ENCODE peak calls at places on chromosomes 11 and 22, in four cellular contexts. Y is BJ, Z is spleen, G is right lobe of liver. H is an unnamed sample.

GRCh38 chr11:126607776-126608625 is 252.5 kb downstream of the ST3GAL4 start:
- DNase-seq in G (no peak), Z (no peak), Y (no peak), H (no peak)

GRCh38 chr11:2143652-2144548 is 4.7 kb upstream of the IGF2 start:
- DNase-seq in Z (no peak), Y (no peak), G (no peak), H (peak)

GRCh38 chr11:124897681-124898680 is at the start of gene ROBO4:
- DNase-seq in Z (peak), G (no peak), Y (peak), H (no peak)

GRCh38 chr11:68666854-68667253 is 17.5 kb upstream of the GAL start:
- DNase-seq in Z (peak), G (no peak), Y (no peak), H (no peak)

GRCh38 chr11:132779487-132779886 is 752.8 kb downstream of the OPCML start:
- DNase-seq in Y (no peak), Z (no peak), G (no peak), H (no peak)

GRCh38 chr11:106695506-106695905 is 322.8 kb downstream of the GUCY1A2 start:
- DNase-seq in Z (no peak), Y (no peak), G (no peak), H (no peak)

GRCh38 chr11:44774131-44774530 is 47.4 kb downstream of the TSPAN18 start:
- DNase-seq in Z (peak), Y (no peak), G (peak), H (no peak)

GRCh38 chr22:30191049-30191701 is 55.4 kb downstream of the LIF start:
- DNase-seq in Z (no peak), G (no peak), Y (no peak), H (no peak)

GRCh38 chr11:646214-646613 is 9.1 kb downstream of the DRD4 start:
- DNase-seq in G (no peak), Y (no peak), Z (no peak), H (no peak)

GRCh38 chr11:86167499-86168161 is 76.9 kb upstream of the EED start:
- DNase-seq in Z (no peak), G (no peak), Y (no peak), H (no peak)

GRCh38 chr11:10488581-10489443 is 33.7 kb downstream of the AMPD3 start:
- DNase-seq in Z (peak), G (peak), Y (no peak), H (peak)

GRCh38 chr22:43851058-43851978 is 11.0 kb downstream of the SULT4A1 start:
- DNase-seq in Z (peak), Y (no peak), G (no peak), H (no peak)

GRCh38 chr22:39363751-39364484 is 14.1 kb downstream of the SYNGR1 start:
- DNase-seq in Z (no peak), Y (no peak), G (no peak), H (no peak)

GRCh38 chr11:109085708-109086373 is 336.1 kb upstream of the C11orf87 start:
- DNase-seq in G (peak), Z (no peak), Y (no peak), H (no peak)

GRCh38 chr11:17446482-17446881 is 30.2 kb downstream of the ABCC8 start:
- DNase-seq in G (no peak), Y (no peak), Z (no peak), H (no peak)

GRCh38 chr11:69880803-69881445 is 61.7 kb upstream of the FGF3 start:
- DNase-seq in G (no peak), Z (peak), Y (no peak), H (no peak)

GRCh38 chr22:25112538-25113253 is 87.0 kb upstream of the CRYBB3 start:
- DNase-seq in G (peak), Z (no peak), Y (no peak), H (no peak)

GRCh38 chr22:29716814-29717213 is 3.0 kb upstream of the CABP7 start:
- DNase-seq in Z (no peak), Y (no peak), G (peak), H (peak)

GRCh38 chr22:44382461-44383038 is 69.8 kb upstream of the SHISAL1 start:
- DNase-seq in Y (no peak), Z (peak), G (peak), H (no peak)

GRCh38 chr11:123249354-123249753 is 54.3 kb upstream of the CLMP start:
- DNase-seq in Y (no peak), Z (no peak), G (no peak), H (no peak)

GRCh38 chr11:116267146-116267545 is 505.6 kb downstream of the BUD13 start:
- DNase-seq in Z (no peak), G (no peak), Y (no peak), H (no peak)

GRCh38 chr22:17945156-17945850 is 79.1 kb downstream of the MICAL3 start:
- DNase-seq in Z (no peak), G (no peak), Y (no peak), H (no peak)

GRCh38 chr11:47928426-47928825 is 51.9 kb upstream of the PTPRJ start:
- DNase-seq in Z (no peak), G (no peak), Y (no peak), H (no peak)

GRCh38 chr22:29872989-29873388 is 10.0 kb upstream of the MTMR3 start:
- DNase-seq in Y (no peak), Z (no peak), G (no peak), H (no peak)

GRCh38 chr11:121630041-121630440 is 177.3 kb upstream of the SORL1-AS1 start:
- DNase-seq in Z (no peak), G (no peak), Y (no peak), H (no peak)

GRCh38 chr11:2569731-2570210 is 125.0 kb downstream of the KCNQ1 start:
- DNase-seq in Y (no peak), Z (peak), G (no peak), H (no peak)

GRCh38 chr22:21643533-21644357 is 1.6 kb downstream of the SDF2L1 start:
- DNase-seq in Z (no peak), G (no peak), Y (no peak), H (peak)
- TF ChIP-seq CTCF in Z (no peak), G (no peak), Y (peak), H (no peak)

DNA sequence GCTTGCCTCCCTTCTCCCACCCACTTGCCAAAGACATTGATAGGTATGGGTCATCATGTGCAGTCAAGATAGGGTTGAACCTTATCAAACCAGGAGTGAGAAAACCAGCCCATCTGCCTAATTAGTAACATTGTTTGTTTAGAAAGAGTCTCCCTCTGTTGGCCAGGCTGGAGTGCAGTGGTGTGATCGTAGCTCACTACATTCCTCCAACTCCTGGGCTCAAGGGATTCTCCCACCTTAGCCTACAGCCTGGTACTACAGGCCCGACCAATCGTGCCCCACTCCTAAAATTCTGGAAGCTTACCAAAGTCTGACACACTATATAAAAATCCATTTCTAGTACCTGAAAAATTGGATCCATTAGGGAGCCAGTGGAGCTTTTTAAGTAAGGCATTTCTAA is 4.5 kb downstream of the C11orf71 start:
- DNase-seq in Y (no peak), Z (no peak), G (no peak), H (no peak)
- TF ChIP-seq CTCF in Y (peak), Z (no peak), G (peak), H (no peak)

GRCh38 chr22:49514656-49515055 is 313.0 kb downstream of the BRD1 start:
- DNase-seq in Z (peak), Y (no peak), G (peak), H (no peak)

GRCh38 chr22:49517211-49517610 is 310.5 kb downstream of the BRD1 start:
- DNase-seq in Z (no peak), G (peak), Y (no peak), H (no peak)

GRCh38 chr22:49514211-49514610 is 313.5 kb downstream of the BRD1 start:
- DNase-seq in Z (peak), G (peak), Y (no peak), H (no peak)

GRCh38 chr22:49513358-49513851 is 314.3 kb downstream of the BRD1 start:
- DNase-seq in Y (no peak), Z (no peak), G (peak), H (no peak)

DNA sequence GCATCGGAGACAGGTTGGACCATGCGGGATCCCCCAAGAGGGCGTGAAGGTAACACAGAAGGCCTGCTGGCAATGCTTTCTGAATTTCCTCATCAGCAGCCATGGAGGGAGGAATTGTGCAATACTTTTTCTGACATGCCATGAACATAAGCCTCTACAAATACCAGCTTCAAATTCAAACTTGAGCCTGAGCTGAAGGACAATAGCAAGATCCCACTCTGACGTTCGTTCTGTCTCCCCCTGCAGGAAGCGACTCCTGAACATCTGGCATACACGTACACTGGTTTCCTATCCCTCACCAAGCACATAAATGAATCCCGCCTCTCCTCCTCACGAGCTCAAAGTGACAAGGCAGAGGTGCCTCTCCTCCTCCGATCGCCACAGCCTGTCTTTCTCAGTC is 312.2 kb downstream of the BRD1 start:
- DNase-seq in G (peak), Z (no peak), Y (no peak), H (no peak)
- TF ChIP-seq CTCF in G (no peak), Z (no peak), Y (no peak), H (no peak)

GRCh38 chr11:75249704-75250103 is 9.1 kb downstream of the TPBGL start:
- DNase-seq in Z (peak), Y (no peak), G (peak), H (no peak)

GRCh38 chr11:75245356-75246005 is 4.9 kb downstream of the TPBGL start:
- DNase-seq in Z (peak), Y (no peak), G (peak), H (no peak)

GRCh38 chr11:75246006-75246672 is 5.6 kb downstream of the TPBGL start:
- DNase-seq in Z (peak), Y (no peak), G (no peak), H (no peak)

GRCh38 chr11:75246673-75247350 is 6.2 kb downstream of the TPBGL start:
- DNase-seq in Z (peak), G (peak), Y (no peak), H (no peak)

GRCh38 chr11:75248924-75249256 is 8.3 kb downstream of the TPBGL start:
- DNase-seq in G (no peak), Z (peak), Y (no peak), H (no peak)
- TF ChIP-seq CTCF in G (no peak), Z (no peak), Y (no peak), H (peak)

DNA sequence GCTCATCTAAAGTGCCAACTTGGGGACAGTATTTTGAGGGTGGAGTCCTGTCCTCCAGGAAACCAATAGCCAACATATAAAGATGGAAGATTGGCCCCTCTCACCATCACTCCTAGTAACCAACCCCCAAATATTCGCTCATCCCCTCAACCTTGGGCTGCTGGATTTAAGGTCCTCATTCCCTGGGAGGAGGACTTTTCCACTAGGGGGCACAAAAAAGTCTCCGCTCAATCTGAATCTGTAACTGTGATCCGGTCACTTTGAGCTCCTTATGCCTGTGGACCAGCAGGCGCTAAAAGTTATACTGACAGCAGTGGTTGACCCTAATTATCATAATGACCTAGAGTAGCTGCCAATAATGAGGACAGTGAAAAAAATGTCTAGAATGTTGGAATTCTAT is 20.5 kb upstream of the CLPB start:
- DNase-seq in Y (no peak), G (no peak), Z (no peak), H (no peak)
- TF ChIP-seq CTCF in Y (peak), G (no peak), Z (no peak), H (no peak)

DNA sequence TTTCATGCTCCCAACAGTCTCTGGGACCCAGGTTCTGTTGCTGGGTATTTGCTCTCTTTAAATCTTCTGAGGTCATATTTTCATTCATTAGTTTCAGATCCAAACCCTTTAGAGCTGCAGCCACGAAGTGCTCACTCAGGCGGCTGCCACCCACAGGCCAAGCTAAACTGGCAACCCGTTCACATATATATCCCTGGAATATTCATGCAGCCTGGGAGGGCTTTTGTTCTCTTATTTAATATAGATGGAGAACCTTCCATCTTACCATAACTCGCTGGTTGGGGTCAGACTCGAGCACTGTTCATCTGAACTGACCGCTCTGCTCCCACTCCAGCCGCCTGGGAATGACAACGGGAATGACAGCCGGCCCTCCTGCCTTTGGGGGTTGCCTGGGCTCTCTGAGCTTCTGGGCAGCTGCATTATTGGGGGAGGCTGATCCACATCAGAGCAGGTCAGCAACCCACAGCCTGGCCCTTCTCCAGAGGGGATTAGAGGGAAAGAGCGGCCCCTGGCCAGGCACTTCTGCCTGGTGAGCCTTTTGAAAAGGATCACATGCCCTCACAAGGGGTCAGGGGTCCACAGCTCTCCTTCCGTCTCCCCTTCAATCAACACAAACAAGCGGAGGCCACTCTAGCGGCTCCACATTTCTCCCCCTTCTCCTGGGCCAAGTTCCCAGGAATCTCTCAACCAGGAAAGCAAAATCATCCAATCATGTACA is 11.9 kb downstream of the TMEM184B start:
- DNase-seq in G (no peak), Y (no peak), Z (no peak), H (no peak)
- TF ChIP-seq CTCF in G (no peak), Y (peak), Z (no peak), H (no peak)